ENCODE peak calls at places on chromosomes 16 and 17, in five cellular contexts. X is gastrocnemius medialis, T is IMR-90, Q is suprapubic skin, A is body of pancreas. F is an unnamed sample.

GRCh38 chr16:48611329-48612137 is 1.6 kb upstream of the N4BP1 start:
- DNase-seq in X (no peak), T (no peak), A (no peak), Q (no peak), F (no peak)

GRCh38 chr16:89507219-89507833 is 877 bp upstream of the SPG7 start:
- DNase-seq in A (no peak), Q (no peak), T (no peak), X (peak; percentile 28), F (no peak)

GRCh38 chr16:50945136-50945535 is 203.2 kb downstream of the CYLD start:
- DNase-seq in T (no peak), X (no peak), Q (no peak), A (no peak), F (no peak)

GRCh38 chr17:57782051-57782490 is 37.0 kb upstream of the CCDC182 start:
- DNase-seq in X (no peak), Q (no peak), A (no peak), T (no peak), F (no peak)

GRCh38 chr17:73559532-73559931 is 84.7 kb downstream of the SDK2 start:
- DNase-seq in A (no peak), Q (no peak), T (no peak), X (no peak), F (no peak)

GRCh38 chr17:50828508-50829170 is 6.7 kb upstream of the WFIKKN2 start:
- DNase-seq in T (no peak), Q (no peak), X (no peak), A (no peak), F (no peak)

GRCh38 chr16:88784074-88784855 is 755 bp downstream of the PIEZO1 start:
- DNase-seq in X (no peak), A (peak; percentile 75), Q (peak; percentile 92), T (peak; percentile 72), F (peak; percentile 73)

GRCh38 chr17:61057257-61057656 is 342.4 kb upstream of the TBX2 start:
- DNase-seq in Q (no peak), T (no peak), X (no peak), A (no peak), F (no peak)

GRCh38 chr16:10839271-10839661 is 20.7 kb upstream of the TVP23A start:
- DNase-seq in Q (no peak), T (no peak), A (peak; percentile 83), X (no peak), F (no peak)

GRCh38 chr17:69523252-69523861 is 108.9 kb downstream of the MAP2K6 start:
- DNase-seq in T (peak; percentile 64), Q (no peak), A (peak; percentile 41), X (no peak), F (peak; percentile 40)

GRCh38 chr16:51434567-51435198 is 283.6 kb upstream of the SALL1 start:
- DNase-seq in X (no peak), Q (no peak), T (no peak), A (no peak), F (no peak)

GRCh38 chr17:19549746-19550623 is 16.3 kb downstream of the SLC47A1 start:
- DNase-seq in X (no peak), A (no peak), Q (no peak), T (no peak), F (no peak)

GRCh38 chr16:58155839-58156238 is 26.7 kb upstream of the CFAP20 start:
- DNase-seq in T (no peak), Q (no peak), A (no peak), X (no peak), F (no peak)

GRCh38 chr16:5516115-5516514 is 418.5 kb upstream of the EEF2KMT start:
- DNase-seq in Q (no peak), X (no peak), T (no peak), A (no peak), F (no peak)

GRCh38 chr17:76458580-76459490 is 5.9 kb upstream of the UBE2O start:
- DNase-seq in A (peak; percentile 68), Q (no peak), T (peak; percentile 64), X (no peak), F (peak; percentile 76)

GRCh38 chr16:17070882-17071592 is 399.7 kb downstream of the XYLT1 start:
- DNase-seq in X (no peak), T (no peak), Q (no peak), A (peak; percentile 46), F (no peak)

GRCh38 chr17:13372432-13372831 is 229.3 kb downstream of the HS3ST3A1 start:
- DNase-seq in X (no peak), A (no peak), Q (no peak), T (no peak), F (no peak)
- TF ChIP-seq POLR2A in X (no peak), A (no peak), Q (no peak), T (no peak), F (no peak)

GRCh38 chr17:67078292-67078691 is 33.9 kb downstream of the CACNG1 start:
- DNase-seq in A (no peak), T (no peak), Q (no peak), X (no peak), F (no peak)

GRCh38 chr17:67079481-67079880 is 35.1 kb downstream of the CACNG1 start:
- DNase-seq in X (no peak), A (no peak), T (no peak), Q (no peak), F (no peak)

GRCh38 chr17:67080804-67081203 is 36.5 kb downstream of the CACNG1 start:
- DNase-seq in Q (no peak), T (no peak), X (no peak), A (no peak), F (no peak)

GRCh38 chr17:67085406-67085805 is 41.1 kb downstream of the CACNG1 start:
- DNase-seq in Q (no peak), A (no peak), X (no peak), T (no peak), F (no peak)

DNA sequence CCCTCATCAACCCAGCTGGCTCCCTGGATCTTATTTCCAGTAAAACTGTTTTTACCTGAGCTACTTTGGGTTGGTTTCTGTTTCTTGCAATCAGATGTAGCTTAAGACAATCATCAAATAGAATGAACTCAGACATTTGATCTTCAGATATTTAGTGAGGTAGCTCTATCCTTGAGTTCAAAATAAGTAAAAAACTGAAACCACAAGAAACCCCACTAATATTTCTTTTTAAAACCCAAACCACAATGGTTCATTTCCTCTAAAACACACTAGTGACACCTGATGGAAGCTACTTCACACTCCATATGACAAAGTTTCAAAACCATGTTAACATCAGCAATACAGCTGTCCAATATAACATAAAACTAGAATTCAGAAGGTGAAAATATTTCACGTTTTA is 37.8 kb downstream of the CACNG1 start:
- DNase-seq in Q (no peak), X (no peak), T (no peak), A (no peak), F (no peak)
- TF ChIP-seq CTCF in Q (no peak), X (no peak), T (no peak), A (no peak), F (no peak)

DNA sequence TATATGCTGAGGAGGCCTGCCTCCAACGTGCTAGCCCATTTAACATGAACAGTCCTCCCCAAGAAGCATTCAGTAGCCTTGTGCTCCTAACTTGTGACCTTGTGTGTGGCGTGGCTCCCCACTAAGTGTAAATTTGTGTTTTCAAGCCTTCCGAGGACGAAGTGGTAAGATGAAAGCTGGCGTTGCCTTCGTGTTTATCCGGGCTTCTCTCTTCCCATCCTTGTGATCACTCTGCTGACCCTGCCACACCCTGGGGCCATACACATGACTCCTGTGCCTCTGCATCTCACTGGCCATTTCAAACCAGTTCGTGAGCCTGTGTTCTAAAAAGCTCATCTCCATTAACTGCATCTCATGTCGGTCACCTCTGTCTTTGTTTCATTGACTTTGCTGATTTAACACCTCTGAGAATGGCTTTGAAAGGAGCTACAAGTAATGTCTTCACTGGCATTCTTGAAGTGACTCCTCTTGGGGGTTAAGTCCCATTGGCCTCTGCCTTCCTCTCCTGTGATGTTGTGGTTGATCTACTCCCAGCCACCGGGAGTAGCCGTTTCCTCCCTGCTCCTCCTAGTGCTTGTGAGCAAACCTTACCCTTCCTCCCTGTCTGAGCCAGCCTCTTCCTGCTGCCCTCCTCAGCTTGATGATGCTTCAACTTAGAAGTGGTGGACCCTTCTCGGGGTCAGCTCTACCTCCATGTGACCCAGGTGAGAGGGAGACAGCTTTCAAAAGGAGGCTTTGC is 27.4 kb upstream of the NAGLU start:
- DNase-seq in T (no peak), Q (no peak), A (no peak), X (no peak), F (no peak)
- H3K27me3 ChIP-seq in T (no peaks in the 10 kb centered on the region), Q (no peaks in the 10 kb centered on the region), A (no peaks in the 10 kb centered on the region), X (no peaks in the 10 kb centered on the region), F (no peaks in the 10 kb centered on the region)

GRCh38 chr17:81517009-81517338 is 4.4 kb upstream of the ACTG1 start:
- DNase-seq in X (no peak), A (no peak), T (no peak), Q (no peak), F (no peak)

GRCh38 chr17:81518785-81519283 is 6.2 kb upstream of the ACTG1 start:
- DNase-seq in Q (no peak), A (peak; percentile 65), T (no peak), X (no peak), F (no peak)

GRCh38 chr17:81518113-81518784 is 5.7 kb upstream of the ACTG1 start:
- DNase-seq in A (peak; percentile 38), Q (no peak), X (no peak), T (no peak), F (no peak)

GRCh38 chr17:81516439-81516838 is 3.8 kb upstream of the ACTG1 start:
- DNase-seq in A (peak; percentile 17), Q (no peak), X (no peak), T (no peak), F (no peak)

DNA sequence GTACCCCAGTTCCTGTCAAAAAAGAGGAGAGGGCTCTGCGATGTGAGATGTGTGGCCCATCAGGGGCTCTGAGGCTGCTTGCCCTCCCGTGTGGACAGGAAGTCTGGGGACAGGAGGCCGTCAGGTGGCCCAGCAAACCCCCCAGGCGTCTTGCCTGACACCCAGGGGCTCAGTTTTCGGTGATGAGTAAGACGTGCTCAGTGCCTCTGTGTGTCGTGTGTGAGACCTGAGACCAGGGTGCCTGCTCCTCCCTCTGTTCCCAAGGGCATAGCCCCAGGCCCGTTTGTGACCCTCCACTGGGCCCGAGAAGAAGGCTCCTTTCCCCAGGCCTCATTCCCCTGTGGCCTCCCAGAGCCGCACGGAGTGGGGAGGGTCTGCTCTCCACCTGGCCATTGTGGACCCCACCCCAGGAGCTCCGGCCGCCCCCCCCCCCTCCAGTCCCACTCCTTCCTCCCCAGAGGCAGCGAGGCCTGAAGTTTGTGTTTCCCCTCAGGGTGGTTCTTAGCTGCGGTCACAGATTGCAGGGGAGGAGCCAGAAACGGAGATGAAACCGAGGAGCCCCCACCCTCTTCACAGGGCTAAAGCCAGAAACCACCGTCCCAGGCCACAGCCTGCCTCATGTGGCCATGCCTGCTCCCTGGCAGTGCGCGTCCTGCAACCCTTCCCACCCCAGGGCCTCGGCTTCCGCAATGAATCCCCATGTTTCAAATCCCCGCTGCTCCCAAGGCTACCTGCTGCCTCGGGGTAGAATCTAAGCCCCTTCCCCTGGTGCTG is 4.9 kb upstream of the ACTG1 start:
- DNase-seq in Q (no peak), T (no peak), A (peak; percentile 20), X (no peak), F (no peak)
- TF ChIP-seq POLR2A in Q (no peak), T (no peak), A (no peak), X (no peak), F (no peak)

GRCh38 chr16:191783-192294 is 11.6 kb downstream of the HBQ1 start:
- DNase-seq in X (no peak), T (peak; percentile 33), A (no peak), Q (no peak), F (no peak)

GRCh38 chr16:187330-187729 is 7.1 kb downstream of the HBQ1 start:
- DNase-seq in X (no peak), A (no peak), T (no peak), Q (no peak), F (no peak)

GRCh38 chr16:189604-190186 is 9.4 kb downstream of the HBQ1 start:
- DNase-seq in Q (no peak), X (no peak), T (no peak), A (no peak), F (no peak)

GRCh38 chr16:185691-186090 is 5.4 kb downstream of the HBQ1 start:
- DNase-seq in A (no peak), Q (no peak), T (no peak), X (no peak), F (no peak)

GRCh38 chr16:188674-189073 is 8.4 kb downstream of the HBQ1 start:
- DNase-seq in X (no peak), T (no peak), A (no peak), Q (no peak), F (no peak)
- TF ChIP-seq CTCF in X (no peak), T (no peak), A (no peak), Q (no peak), F (no peak)

F was measured in adrenal gland.